ENCODE peak calls at places on chromosomes 11 and 22, in seven cellular contexts. R, C, W, G, K, H and J are unnamed samples.

GRCh38 chr22:20423636-20424511 is 13.8 kb downstream of the SCARF2 start:
- DNase-seq in R (peak; percentile 13), C (no peak), W (no peak), G (no peak), K (no peak), H (no peak), J (no peak)

GRCh38 chr11:132312616-132313210 is 942.3 kb downstream of the NTM start:
- DNase-seq in R (no peak), C (peak; percentile 46), W (peak; percentile 1), G (no peak), K (no peak), H (no peak), J (peak; percentile 49)

GRCh38 chr11:8066911-8067455 is 14.0 kb upstream of the TUB start:
- DNase-seq in R (no peak), C (no peak), W (no peak), G (no peak), K (no peak), H (no peak), J (peak; percentile 31)

GRCh38 chr11:128182844-128183243 is 404.5 kb downstream of the ETS1 start:
- DNase-seq in R (no peak), C (no peak), W (no peak), G (no peak), K (no peak), H (no peak), J (no peak)

GRCh38 chr22:38314140-38314991 is 2.9 kb downstream of the CSNK1E start:
- DNase-seq in R (peak; percentile 26), C (peak; percentile 75), W (no peak), G (peak; percentile 53), K (no peak), H (no peak), J (peak; percentile 56)

GRCh38 chr11:57480409-57481137 is 20.2 kb downstream of the RTN4RL2 start:
- DNase-seq in R (peak; percentile 78), C (peak; percentile 25), W (no peak), G (peak; percentile 74), K (no peak), H (peak; percentile 62), J (peak; percentile 63)

GRCh38 chr11:13104619-13105236 is 95.6 kb downstream of the RASSF10 start:
- DNase-seq in R (no peak), C (no peak), W (no peak), G (no peak), K (no peak), H (no peak), J (peak; percentile 26)

GRCh38 chr22:46638601-46639431 is 18.6 kb downstream of the GRAMD4 start:
- DNase-seq in R (peak; percentile 86), C (peak; percentile 33), W (no peak), G (no peak), K (no peak), H (no peak), J (peak; percentile 36)

GRCh38 chr11:129639300-129639699 is 176.3 kb upstream of the TMEM45B start:
- DNase-seq in R (peak; percentile 52), C (peak; percentile 99), W (peak; percentile 84), G (no peak), K (peak; percentile 76), H (peak; percentile 97), J (peak; percentile 97)

GRCh38 chr11:67371549-67372231 is 1.7 kb downstream of the CLCF1 start:
- DNase-seq in R (peak; percentile 77), C (peak; percentile 52), W (no peak), G (peak; percentile 59), K (no peak), H (no peak), J (peak; percentile 67)

GRCh38 chr11:67372232-67372992 is 986 bp downstream of the CLCF1 start:
- DNase-seq in R (peak; percentile 63), C (no peak), W (no peak), G (no peak), K (no peak), H (no peak), J (no peak)

GRCh38 chr11:67369801-67370284 is 3.6 kb downstream of the CLCF1 start:
- DNase-seq in R (peak; percentile 71), C (peak; percentile 71), W (no peak), G (no peak), K (no peak), H (no peak), J (no peak)

GRCh38 chr11:67370351-67371076 is 2.9 kb downstream of the CLCF1 start:
- DNase-seq in R (peak; percentile 84), C (peak; percentile 87), W (no peak), G (no peak), K (no peak), H (no peak), J (peak; percentile 56)

DNA sequence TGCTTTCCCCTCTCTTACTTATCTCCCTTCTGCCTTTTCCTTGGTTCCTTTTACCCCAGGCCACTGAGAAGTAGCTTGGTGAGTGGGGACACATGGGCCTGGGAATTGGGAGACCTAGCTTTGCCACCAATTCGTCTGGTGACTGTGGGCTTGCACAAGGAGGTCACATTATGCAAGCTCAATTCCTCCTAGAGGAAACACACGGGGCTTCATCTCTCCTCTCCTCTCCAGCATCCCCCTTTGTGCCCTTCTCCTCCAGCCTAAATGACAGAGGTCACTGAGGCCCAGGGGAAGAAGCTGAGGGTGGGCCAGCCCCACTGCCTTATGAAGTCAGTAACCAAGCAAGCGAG is 2.2 kb downstream of the CLCF1 start:
- DNase-seq in R (no peak), C (no peak), W (no peak), G (no peak), K (no peak), H (no peak), J (no peak)
- H3K4me3 ChIP-seq in R (no peak overlapping the region), C (no peak overlapping the region), W (peak overlapping the region; percentile 59), G (no peak overlapping the region), K (peak overlapping the region; percentile 72), H (peak overlapping the region; percentile 87), J (peak overlapping the region; percentile 69)

GRCh38 chr22:43351966-43352345 is 8.8 kb upstream of the SCUBE1 start:
- DNase-seq in R (no peak), C (no peak), W (no peak), G (no peak), K (no peak), H (no peak), J (no peak)

GRCh38 chr22:43356881-43357280 is 13.7 kb upstream of the SCUBE1 start:
- DNase-seq in R (no peak), C (no peak), W (no peak), G (no peak), K (no peak), H (no peak), J (no peak)
- TF ChIP-seq CTCF in R (no peak), C (no peak), W (no peak), G (no peak), K (no peak), H (no peak), J (no peak)

GRCh38 chr11:3367221-3367620 is 11.7 kb downstream of the ZNF195 start:
- DNase-seq in R (no peak), C (no peak), W (no peak), G (no peak), K (no peak), H (no peak), J (no peak)
- H3K4me3 ChIP-seq in R (no peak overlapping the region), C (no peak overlapping the region), W (no peak overlapping the region), G (no peak overlapping the region), K (no peak overlapping the region), H (no peak overlapping the region), J (no peak overlapping the region)

GRCh38 chr22:21947040-21948014 is 5.3 kb downstream of the PPM1F start:
- DNase-seq in R (peak; percentile 57), C (peak; percentile 71), W (no peak), G (no peak), K (no peak), H (peak; percentile 41), J (peak; percentile 55)

GRCh38 chr22:21943571-21944448 is 8.8 kb downstream of the PPM1F start:
- DNase-seq in R (no peak), C (no peak), W (no peak), G (no peak), K (no peak), H (no peak), J (no peak)

GRCh38 chr22:21945453-21946261 is 7.0 kb downstream of the PPM1F start:
- DNase-seq in R (no peak), C (no peak), W (no peak), G (no peak), K (no peak), H (no peak), J (no peak)

GRCh38 chr22:21948390-21948789 is 4.3 kb downstream of the PPM1F start:
- DNase-seq in R (no peak), C (no peak), W (no peak), G (no peak), K (no peak), H (no peak), J (no peak)

GRCh38 chr22:21946262-21946925 is 6.3 kb downstream of the PPM1F start:
- DNase-seq in R (no peak), C (no peak), W (no peak), G (no peak), K (no peak), H (no peak), J (no peak)
- TF ChIP-seq CTCF in R (no peak), C (no peak), W (no peak), G (no peak), K (no peak), H (no peak), J (no peak)

GRCh38 chr11:47377571-47378010 is 756 bp downstream of the SPI1 start:
- DNase-seq in R (peak; percentile 6), C (no peak), W (no peak), G (no peak), K (no peak), H (peak; percentile 25), J (no peak)
- H3K4me3 ChIP-seq in R (no peak overlapping the region), C (no peak overlapping the region), W (no peak overlapping the region), G (no peak overlapping the region), K (no peak overlapping the region), H (no peak overlapping the region), J (no peak overlapping the region)